ENCODE peak calls at places on chromosome 10, in six cellular contexts. K, N, W, T, S and Q are unnamed samples.

GRCh38 chr10:55370021-55370420 is 569.0 kb upstream of the PCDH15 start:
- DNase-seq in K (peak), N (no peak), W (no peak), T (no peak), S (no peak), Q (no peak)

GRCh38 chr10:78424721-78425120 is 391.1 kb downstream of the RPS24 start:
- DNase-seq in K (no peak), N (no peak), W (peak), T (no peak), S (no peak), Q (no peak)

GRCh38 chr10:97731346-97732051 is 5.4 kb upstream of the ZFYVE27 start:
- DNase-seq in K (peak), N (peak), W (peak), T (peak), S (no peak), Q (no peak)

GRCh38 chr10:57776688-57777432 is 490.8 kb downstream of the IPMK start:
- DNase-seq in K (no peak), N (no peak), W (no peak), T (no peak), S (no peak), Q (no peak)

GRCh38 chr10:17219024-17219423 is 9.0 kb upstream of the VIM start:
- DNase-seq in K (no peak), N (no peak), W (no peak), T (no peak), S (no peak), Q (no peak)

GRCh38 chr10:128063736-128064614 is 62.2 kb downstream of the MKI67 start:
- DNase-seq in K (no peak), N (no peak), W (no peak), T (no peak), S (no peak), Q (peak)

GRCh38 chr10:340646-341045 is 205.4 kb downstream of the ZMYND11 start:
- DNase-seq in K (no peak), N (no peak), W (no peak), T (no peak), S (no peak), Q (no peak)

GRCh38 chr10:43691503-43691902 is 42.8 kb upstream of the ZNF32 start:
- DNase-seq in K (no peak), N (no peak), W (no peak), T (no peak), S (no peak), Q (no peak)

GRCh38 chr10:131210181-131210580 is 101.3 kb downstream of the TCERG1L start:
- DNase-seq in K (no peak), N (no peak), W (no peak), T (peak), S (no peak), Q (no peak)

GRCh38 chr10:98107644-98108430 is 26.6 kb upstream of the R3HCC1L start:
- DNase-seq in K (no peak), N (no peak), W (no peak), T (no peak), S (no peak), Q (no peak)

GRCh38 chr10:103967433-103968142 is 648 bp downstream of the SLK start:
- DNase-seq in K (peak), N (peak), W (no peak), T (no peak), S (no peak), Q (no peak)

DNA sequence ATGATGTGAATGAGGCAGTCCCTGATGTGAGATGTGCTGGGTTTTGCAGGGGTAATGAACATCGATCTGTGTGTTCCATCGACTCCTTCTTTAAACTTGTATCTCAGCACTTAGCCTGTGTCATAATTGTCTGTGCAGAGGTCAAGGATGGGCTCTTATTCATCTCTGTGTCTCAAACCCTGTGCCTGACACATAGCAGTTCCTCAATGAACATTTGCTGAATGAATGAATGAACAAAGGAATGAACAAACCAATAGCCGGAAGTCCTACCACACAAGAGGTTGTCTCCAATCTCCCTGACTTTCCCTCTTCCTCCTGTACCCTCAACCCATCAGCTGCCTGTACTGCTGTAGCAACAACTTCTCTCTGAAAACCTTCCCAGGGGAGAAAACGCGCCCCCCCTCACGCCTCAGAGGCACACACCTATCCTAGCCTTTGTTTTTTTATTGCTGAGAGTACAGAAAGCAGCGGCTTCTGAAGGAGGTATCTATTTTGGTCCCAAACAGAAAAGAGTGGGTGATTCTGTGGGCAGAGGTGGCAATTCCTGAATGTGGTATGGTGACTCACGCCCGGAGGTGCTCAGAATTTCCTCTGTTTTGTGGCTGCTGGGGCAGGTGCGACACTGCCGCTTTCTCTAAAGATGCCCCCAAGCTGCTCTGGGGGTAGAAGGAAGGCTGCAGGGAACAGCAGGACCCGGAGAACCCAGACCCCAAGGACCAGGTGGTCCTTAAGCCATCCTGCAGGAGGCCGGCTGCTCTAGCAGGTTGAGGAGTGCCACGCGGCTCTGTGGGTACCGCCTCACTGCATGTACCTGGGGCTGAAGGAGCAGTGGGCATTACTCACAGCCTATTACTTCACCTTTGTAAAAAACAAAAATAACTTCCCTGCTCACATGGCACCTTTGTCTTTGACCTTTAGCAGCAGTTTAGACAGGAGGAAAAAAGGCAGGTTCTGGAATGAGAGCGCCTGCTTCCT is 9.6 kb downstream of the IL2RA start:
- DNase-seq in K (no peak), N (no peak), W (no peak), T (peak), S (peak), Q (no peak)
- TF ChIP-seq GABPA in K (no peak), N (no peak), W (no peak), T (no peak), S (peak), Q (no peak)

GRCh38 chr10:90912176-90912575 is 8.7 kb downstream of the ANKRD1 start:
- DNase-seq in K (no peak), N (no peak), W (no peak), T (no peak), S (no peak), Q (no peak)

GRCh38 chr10:90916392-90917110 is 4.3 kb downstream of the ANKRD1 start:
- DNase-seq in K (no peak), N (no peak), W (no peak), T (no peak), S (no peak), Q (no peak)

GRCh38 chr10:90913774-90914420 is 7.0 kb downstream of the ANKRD1 start:
- DNase-seq in K (no peak), N (no peak), W (no peak), T (no peak), S (no peak), Q (no peak)

GRCh38 chr10:90915141-90916075 is 5.5 kb downstream of the ANKRD1 start:
- DNase-seq in K (no peak), N (no peak), W (no peak), T (no peak), S (no peak), Q (no peak)

DNA sequence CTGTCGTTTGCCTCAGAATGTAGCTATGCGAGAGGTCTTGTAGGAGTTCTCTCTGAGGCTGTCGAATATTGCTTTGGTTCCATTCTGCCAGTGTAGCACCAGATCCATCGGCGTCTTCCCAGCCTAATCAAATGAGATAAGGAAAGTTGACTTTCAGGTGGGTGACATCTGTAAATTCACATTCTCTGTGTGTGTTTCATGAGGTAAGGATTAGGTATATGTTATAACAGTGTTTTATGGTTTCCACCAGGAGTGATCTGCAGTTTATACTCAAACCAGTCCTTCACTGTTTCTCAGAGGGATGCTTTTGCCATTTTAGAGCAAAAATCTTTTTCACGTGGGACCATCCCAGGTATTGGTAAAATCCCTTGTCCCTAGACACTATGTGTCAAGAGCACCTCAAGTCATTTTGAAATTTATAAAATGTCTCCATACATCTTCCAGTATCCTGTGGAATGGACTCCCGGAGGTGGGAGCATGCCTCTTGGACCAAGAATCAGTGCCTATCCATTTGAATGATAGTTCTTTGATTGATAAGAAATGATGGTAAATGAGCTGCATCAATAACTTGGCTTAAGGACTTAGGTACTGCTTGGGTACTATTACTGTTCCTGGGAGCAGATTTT is 7.9 kb downstream of the ANKRD1 start:
- DNase-seq in K (no peak), N (no peak), W (no peak), T (no peak), S (no peak), Q (no peak)
- TF ChIP-seq GABPA in K (no peak), N (no peak), W (no peak), T (no peak), S (no peak), Q (no peak)

DNA sequence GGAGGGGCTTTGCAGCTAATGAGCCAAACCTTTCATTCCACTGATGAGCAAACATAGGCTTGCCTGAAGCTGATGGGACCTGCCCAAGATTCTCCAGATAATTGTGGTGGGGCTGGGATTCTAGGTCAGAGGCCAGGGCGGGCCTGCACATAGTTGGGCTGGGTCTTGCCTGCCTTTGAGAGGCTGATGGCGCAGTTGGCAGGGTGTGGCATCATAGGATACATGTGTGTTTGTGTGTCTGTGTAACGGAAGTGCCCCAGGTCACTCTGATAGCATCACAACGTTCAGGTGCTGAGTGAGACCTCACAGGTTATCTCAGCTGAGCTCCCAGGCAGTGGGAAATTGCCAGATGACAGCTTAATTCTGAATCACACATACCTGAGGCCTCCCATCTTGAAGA is 22.9 kb downstream of the BTBD16 start:
- DNase-seq in K (no peak), N (no peak), W (no peak), T (no peak), S (no peak), Q (no peak)
- TF ChIP-seq GABPA in K (no peak), N (no peak), W (no peak), T (no peak), S (no peak), Q (no peak)

GRCh38 chr10:119713744-119714483 is 11.9 kb upstream of the INPP5F start:
- DNase-seq in K (peak), N (no peak), W (no peak), T (no peak), S (no peak), Q (no peak)
- TF ChIP-seq GABPA in K (no peak), N (no peak), W (no peak), T (no peak), S (no peak), Q (no peak)

GRCh38 chr10:129942019-129942277 is 22.1 kb downstream of the EBF3 start:
- DNase-seq in K (no peak), N (no peak), W (no peak), T (no peak), S (no peak), Q (no peak)

GRCh38 chr10:129942936-129943724 is 20.9 kb downstream of the EBF3 start:
- DNase-seq in K (no peak), N (no peak), W (no peak), T (no peak), S (no peak), Q (no peak)

GRCh38 chr10:129940617-129941198 is 23.4 kb downstream of the EBF3 start:
- DNase-seq in K (no peak), N (no peak), W (no peak), T (no peak), S (no peak), Q (no peak)

GRCh38 chr10:129942391-129942790 is 21.7 kb downstream of the EBF3 start:
- DNase-seq in K (no peak), N (no peak), W (no peak), T (no peak), S (no peak), Q (no peak)

DNA sequence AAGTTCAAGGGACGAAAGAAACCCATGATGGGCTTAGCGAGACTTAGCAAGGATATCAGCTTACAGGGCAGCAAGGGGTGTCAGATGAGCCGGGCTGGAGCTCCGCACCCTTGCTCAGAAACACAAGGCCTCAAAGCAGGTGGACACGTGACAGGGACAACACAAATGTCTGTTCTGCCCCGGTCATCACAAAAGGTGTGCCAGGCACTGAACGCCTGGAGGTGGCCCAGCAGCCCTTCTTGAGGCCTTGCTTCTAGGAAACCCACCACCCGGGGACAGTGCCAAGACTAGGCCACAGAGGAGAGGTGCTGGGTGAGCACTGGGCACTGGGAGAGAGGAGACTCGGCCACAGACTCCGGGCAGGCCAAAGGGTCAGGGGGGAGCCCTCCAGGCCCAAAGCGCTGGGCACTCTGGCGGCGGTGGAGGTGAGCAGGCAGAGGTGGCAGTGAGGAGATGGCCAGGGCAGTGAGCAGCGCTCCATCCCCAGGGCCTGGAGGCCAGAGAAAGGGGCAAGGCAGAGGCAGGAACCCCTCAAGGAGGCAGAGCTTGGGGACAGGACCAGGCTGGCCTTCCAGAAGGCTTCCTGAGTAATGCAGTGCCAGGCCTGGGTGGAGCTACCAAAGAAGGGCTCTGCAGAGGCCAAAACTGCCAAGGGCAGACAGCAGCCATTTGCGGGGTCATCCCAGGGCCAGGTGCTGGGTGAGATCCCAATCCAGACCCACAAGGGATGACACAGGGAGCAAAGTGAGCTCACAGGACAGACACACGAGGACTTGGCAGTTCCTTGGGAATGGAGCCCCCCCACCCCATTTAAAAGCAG is 22.7 kb downstream of the EBF3 start:
- DNase-seq in K (no peak), N (no peak), W (no peak), T (no peak), S (no peak), Q (no peak)
- TF ChIP-seq GABPA in K (no peak), N (no peak), W (no peak), T (no peak), S (no peak), Q (no peak)

GRCh38 chr10:13371879-13372470 is 23.9 kb upstream of the SEPHS1 start:
- DNase-seq in K (peak), N (peak), W (peak), T (peak), S (no peak), Q (no peak)
- TF ChIP-seq GABPA in K (no peak), N (no peak), W (no peak), T (no peak), S (no peak), Q (no peak)

GRCh38 chr10:132907901-132908620 is 34.3 kb downstream of the CFAP46 start:
- DNase-seq in K (no peak), N (no peak), W (no peak), T (no peak), S (no peak), Q (no peak)
- TF ChIP-seq GABPA in K (no peak), N (no peak), W (no peak), T (no peak), S (no peak), Q (no peak)

GRCh38 chr10:51077507-51077906 is 3.2 kb downstream of the PRKG1 start:
- DNase-seq in K (no peak), N (no peak), W (no peak), T (no peak), S (no peak), Q (no peak)
- TF ChIP-seq GABPA in K (no peak), N (no peak), W (no peak), T (no peak), S (no peak), Q (no peak)

GRCh38 chr10:3535001-3535400 is 250.0 kb downstream of the KLF6 start:
- DNase-seq in K (no peak), N (no peak), W (no peak), T (no peak), S (no peak), Q (no peak)

GRCh38 chr10:3534433-3534832 is 250.6 kb downstream of the KLF6 start:
- DNase-seq in K (no peak), N (no peak), W (no peak), T (no peak), S (no peak), Q (no peak)

GRCh38 chr10:3532644-3533043 is 252.4 kb downstream of the KLF6 start:
- DNase-seq in K (no peak), N (no peak), W (no peak), T (no peak), S (no peak), Q (no peak)

GRCh38 chr10:3531670-3532069 is 253.3 kb downstream of the KLF6 start:
- DNase-seq in K (no peak), N (no peak), W (no peak), T (no peak), S (no peak), Q (no peak)

DNA sequence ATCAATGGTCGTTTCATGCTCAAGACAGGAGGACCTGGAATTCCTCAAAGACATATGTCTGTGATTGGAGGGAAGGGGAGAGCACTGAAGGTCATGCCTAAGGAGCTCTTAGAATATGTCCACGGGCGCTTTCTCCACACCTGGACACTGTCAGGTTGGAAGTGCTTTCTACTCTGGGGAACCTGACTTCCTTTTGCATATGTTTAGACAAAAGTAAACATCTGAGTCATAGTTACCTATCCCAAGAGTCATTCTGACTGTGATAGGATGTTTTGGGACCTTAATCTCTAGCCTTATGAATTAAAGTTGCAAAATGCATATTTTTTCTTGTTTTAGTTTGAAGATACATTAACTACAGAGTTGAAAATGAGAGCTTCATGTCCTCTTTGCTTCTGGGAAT is 251.7 kb downstream of the KLF6 start:
- DNase-seq in K (no peak), N (no peak), W (no peak), T (no peak), S (no peak), Q (no peak)
- TF ChIP-seq GABPA in K (no peak), N (no peak), W (no peak), T (no peak), S (no peak), Q (no peak)